ENCODE peak calls at places on chromosomes 7 and 10, in eight cellular contexts. Z is mucosa of descending colon; C is Daoy; Y is fibroblast of lung; A is CD4-positive, CD25-positive, alpha-beta regulatory T cell; S is stimulated activated CD4-positive, alpha-beta T cell treated with anti-CD3 and anti-CD28 coated beads, Interleukin-1b, Interleukin-23, amount 100 ng/mL, for 4 hours; Q is Right ventricle myocardium inferior; L is GM23338. M is an unnamed sample.

GRCh38 chr7:23115991-23116390 is 10.4 kb downstream of the KLHL7 start:
- DNase-seq in Z (no peak), C (no peak), Y (peak; percentile 11), A (no peak), S (no peak), Q (no peak), L (peak; percentile 88), M (no peak)

GRCh38 chr7:1432411-1433082 is 26.7 kb downstream of the MICALL2 start:
- DNase-seq in Z (peak; percentile 81), C (peak; percentile 76), Y (peak; percentile 16), A (peak; percentile 66), S (peak; percentile 77), Q (peak; percentile 86), L (peak; percentile 85), M (peak; percentile 65)

GRCh38 chr7:116443101-116443523 is 56.4 kb upstream of the CAV2 start:
- DNase-seq in Z (no peak), C (peak; percentile 94), Y (peak; percentile 97), A (no peak), S (no peak), Q (no peak), L (no peak), M (no peak)

GRCh38 chr10:6581750-6582697 is 1.9 kb upstream of the PRKCQ start:
- DNase-seq in Z (no peak), C (peak; percentile 44), Y (no peak), A (no peak), S (no peak), Q (no peak), L (peak; percentile 69), M (no peak)

GRCh38 chr7:28573059-28573553 is 160.8 kb downstream of the CREB5 start:
- DNase-seq in Z (peak; percentile 61), C (peak; percentile 85), Y (peak; percentile 92), A (no peak), S (no peak), Q (no peak), L (no peak), M (peak; percentile 12)

GRCh38 chr10:33861833-33862232 is 527.4 kb upstream of the NRP1 start:
- DNase-seq in Z (no peak), C (no peak), Y (no peak), A (no peak), S (no peak), Q (no peak), L (no peak), M (no peak)

GRCh38 chr10:79404231-79404609 is 41.2 kb downstream of the ZCCHC24 start:
- DNase-seq in Z (no peak), C (no peak), Y (peak; percentile 82), A (no peak), S (no peak), Q (peak; percentile 77), L (peak; percentile 41), M (no peak)

GRCh38 chr7:85426487-85426960 is 239.7 kb upstream of the SEMA3D start:
- DNase-seq in Z (no peak), C (no peak), Y (peak; percentile 33), A (no peak), S (no peak), Q (no peak), L (no peak), M (peak; percentile 2)

GRCh38 chr7:72335561-72336381 is 76.4 kb downstream of the CALN1 start:
- DNase-seq in Z (no peak), C (no peak), Y (no peak), A (no peak), S (no peak), Q (no peak), L (peak; percentile 79), M (peak; percentile 49)

GRCh38 chr10:97015199-97015693 is 170.5 kb downstream of the SLIT1 start:
- DNase-seq in Z (no peak), C (no peak), Y (no peak), A (no peak), S (no peak), Q (no peak), L (no peak), M (no peak)

GRCh38 chr7:67552738-67553137 is 556.1 kb downstream of the TYW1 start:
- DNase-seq in Z (no peak), C (no peak), Y (no peak), A (no peak), S (no peak), Q (no peak), L (no peak), M (no peak)

GRCh38 chr10:3400368-3400767 is 227.8 kb upstream of the PITRM1 start:
- DNase-seq in Z (no peak), C (no peak), Y (peak; percentile 60), A (no peak), S (no peak), Q (no peak), L (no peak), M (no peak)

GRCh38 chr7:8063706-8064297 is 95.2 kb downstream of the GLCCI1 start:
- DNase-seq in Z (no peak), C (peak; percentile 49), Y (peak; percentile 59), A (no peak), S (no peak), Q (no peak), L (no peak), M (no peak)

M was measured in Ammon's horn.